ENCODE peak calls at places on chromosome 14, in four cellular contexts. D, W, L and S are unnamed samples.
A peak's percentile ranks its signal among the peaks of the same experiment; 100 is the strongest.

GRCh38 chr14:76550534-76550933 is 174.6 kb downstream of the ESRRB start:
- DNase-seq in D (no peak), W (no peak), L (no peak), S (no peak)

GRCh38 chr14:66422019-66422946 is 63.9 kb upstream of the CCDC196 start:
- DNase-seq in D (no peak), W (no peak), L (no peak), S (no peak)

GRCh38 chr14:84390010-84390409 is 1139.9 kb upstream of the FLRT2 start:
- DNase-seq in D (no peak), W (no peak), L (no peak), S (no peak)

GRCh38 chr14:59811850-59812249 is 58.7 kb downstream of the RTN1 start:
- DNase-seq in D (no peak), W (peak; percentile 16), L (no peak), S (no peak)

GRCh38 chr14:64825006-64825405 is 54.7 kb downstream of the SPTB start:
- DNase-seq in D (no peak), W (no peak), L (no peak), S (no peak)

GRCh38 chr14:80491131-80491530 is 279.8 kb upstream of the DIO2 start:
- DNase-seq in D (peak; percentile 56), W (peak; percentile 90), L (no peak), S (peak; percentile 51)

GRCh38 chr14:102264355-102264754 is 40.6 kb downstream of the MOK start:
- DNase-seq in D (no peak), W (no peak), L (no peak), S (no peak)

GRCh38 chr14:52922656-52923055 is 28.2 kb downstream of the FERMT2 start:
- DNase-seq in D (no peak), W (no peak), L (no peak), S (no peak)

GRCh38 chr14:35438910-35439713 is 34.6 kb upstream of the NFKBIA start:
- DNase-seq in D (peak; percentile 93), W (peak; percentile 48), L (no peak), S (no peak)

GRCh38 chr14:58455593-58456265 is 28.2 kb downstream of the KIAA0586 start:
- DNase-seq in D (no peak), W (no peak), L (no peak), S (no peak)

GRCh38 chr14:51926449-51926848 is 62.9 kb upstream of the RTRAF start:
- DNase-seq in D (no peak), W (peak; percentile 2), L (no peak), S (no peak)

GRCh38 chr14:65098586-65098985 is 3.7 kb downstream of the MAX start:
- DNase-seq in D (peak; percentile 64), W (no peak), L (no peak), S (no peak)

GRCh38 chr14:30998100-30998706 is 27.2 kb upstream of the AP4S1 start:
- DNase-seq in D (no peak), W (no peak), L (no peak), S (no peak)

GRCh38 chr14:85799668-85800067 is 269.7 kb downstream of the FLRT2 start:
- DNase-seq in D (no peak), W (no peak), L (no peak), S (no peak)

GRCh38 chr14:38042356-38042755 is 165.3 kb upstream of the SSTR1 start:
- DNase-seq in D (no peak), W (peak; percentile 28), L (no peak), S (no peak)

GRCh38 chr14:99611639-99612038 is 7.6 kb upstream of the CCDC85C start:
- DNase-seq in D (no peak), W (no peak), L (no peak), S (no peak)

GRCh38 chr14:73787760-73788508 is 63.7 kb upstream of the PTGR2 start:
- DNase-seq in D (peak; percentile 63), W (peak; percentile 48), L (no peak), S (peak; percentile 42)

GRCh38 chr14:103228076-103228806 is 105.0 kb downstream of the TNFAIP2 start:
- DNase-seq in D (no peak), W (no peak), L (no peak), S (no peak)

GRCh38 chr14:77498120-77498979 is at the start of gene ISM2:
- DNase-seq in D (peak; percentile 86), W (peak; percentile 16), L (peak; percentile 42), S (no peak)

GRCh38 chr14:53510281-53510912 is 357.3 kb upstream of the DDHD1 start:
- DNase-seq in D (no peak), W (no peak), L (no peak), S (no peak)

GRCh38 chr14:75435473-75435872 is 7.7 kb downstream of the JDP2 start:
- DNase-seq in D (no peak), W (no peak), L (no peak), S (no peak)
- H3K4me1 ChIP-seq in D (peaks cover 47% of the 10 kb centered on the region), W (peaks cover 24% of the 10 kb centered on the region), L (peaks cover 30% of the 10 kb centered on the region), S (peaks cover 30% of the 10 kb centered on the region)

GRCh38 chr14:91317381-91318313 is 73.1 kb upstream of the GPR68 start:
- DNase-seq in D (peak; percentile 76), W (no peak), L (peak; percentile 83), S (peak; percentile 89)
- H3K36me3 ChIP-seq in D (peaks cover 18% of the 10 kb centered on the region), W (peaks cover 11% of the 10 kb centered on the region), L (peaks cover 73% of the 10 kb centered on the region), S (no peaks in the 10 kb centered on the region)

GRCh38 chr14:68593806-68594536 is 198.9 kb downstream of the ZFP36L1 start:
- DNase-seq in D (no peak), W (peak; percentile 99), L (no peak), S (no peak)

GRCh38 chr14:68592948-68593347 is 199.9 kb downstream of the ZFP36L1 start:
- DNase-seq in D (no peak), W (no peak), L (no peak), S (no peak)

GRCh38 chr14:68589447-68590232 is 203.2 kb downstream of the ZFP36L1 start:
- DNase-seq in D (no peak), W (peak; percentile 53), L (no peak), S (no peak)

GRCh38 chr14:68591786-68592185 is 201.1 kb downstream of the ZFP36L1 start:
- DNase-seq in D (no peak), W (no peak), L (no peak), S (no peak)

DNA sequence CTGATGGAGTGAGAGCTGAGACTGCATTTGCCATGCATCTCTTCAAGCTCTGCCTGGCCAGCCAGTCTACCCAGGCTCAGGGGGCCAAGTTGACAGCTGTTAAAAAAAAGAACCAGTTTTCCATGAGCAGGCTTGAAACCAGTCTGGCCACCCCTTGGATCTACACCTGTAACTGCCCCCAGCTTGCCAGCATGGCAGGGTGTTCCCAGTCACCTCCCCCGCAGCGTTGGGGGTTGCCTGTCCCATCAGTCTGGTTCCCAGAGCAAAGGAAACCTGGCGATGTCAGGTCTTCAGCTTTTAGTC is 202.7 kb downstream of the ZFP36L1 start:
- DNase-seq in D (no peak), W (no peak), L (no peak), S (no peak)
- H3K4me1 ChIP-seq in D (no peaks in the 10 kb centered on the region), W (peaks cover 36% of the 10 kb centered on the region), L (peaks cover 6% of the 10 kb centered on the region), S (no peaks in the 10 kb centered on the region)

GRCh38 chr14:93263416-93263815 is 56.4 kb downstream of the UBR7 start:
- DNase-seq in D (no peak), W (no peak), L (no peak), S (no peak)

GRCh38 chr14:93266127-93266526 is 59.1 kb downstream of the UBR7 start:
- DNase-seq in D (no peak), W (no peak), L (no peak), S (no peak)

GRCh38 chr14:93267149-93267711 is 60.2 kb downstream of the UBR7 start:
- DNase-seq in D (no peak), W (no peak), L (no peak), S (no peak)

GRCh38 chr14:93268406-93268805 is 61.4 kb downstream of the UBR7 start:
- DNase-seq in D (no peak), W (no peak), L (no peak), S (no peak)

GRCh38 chr14:93262446-93262845 is 55.4 kb downstream of the UBR7 start:
- DNase-seq in D (no peak), W (no peak), L (no peak), S (no peak)
- H3K36me3 ChIP-seq in D (peaks cover 17% of the 10 kb centered on the region), W (peaks cover 15% of the 10 kb centered on the region), L (peaks cover 37% of the 10 kb centered on the region), S (no peaks in the 10 kb centered on the region)